ENCODE peak calls at places on chromosomes 1 and 21, in eight cellular contexts. K is GM13977, M is body of pancreas, E is IMR-90, S is endothelial cell of umbilical vein, D is tibial artery, J is heart right ventricle, B is nephron progenitor cell. I is an unnamed sample.

GRCh38 chr1:116943438-116943837 is 33.7 kb downstream of the PTGFRN start:
- DNase-seq in K (peak; percentile 48), M (no peak), E (no peak), S (no peak), D (no peak), J (no peak), B (no peak), I (no peak)

GRCh38 chr1:228280961-228281591 is 73.2 kb downstream of the OBSCN start:
- DNase-seq in K (no peak), M (no peak), E (no peak), S (no peak), D (no peak), J (no peak), B (no peak), I (no peak)

GRCh38 chr1:41819843-41820242 is 98.9 kb downstream of the HIVEP3 start:
- DNase-seq in K (no peak), M (no peak), E (no peak), S (no peak), D (no peak), J (no peak), B (no peak), I (no peak)

GRCh38 chr1:55938376-55938850 is 641.0 kb downstream of the PLPP3 start:
- DNase-seq in K (no peak), M (no peak), E (no peak), S (no peak), D (no peak), J (peak; percentile 29), B (no peak), I (no peak)

GRCh38 chr1:205275133-205275532 is 46.4 kb downstream of the NUAK2 start:
- DNase-seq in K (no peak), M (peak; percentile 95), E (no peak), S (no peak), D (no peak), J (no peak), B (no peak), I (no peak)

GRCh38 chr1:6166221-6166620 is 13.9 kb downstream of the CHD5 start:
- DNase-seq in K (no peak), M (no peak), E (no peak), S (no peak), D (no peak), J (no peak), B (no peak), I (no peak)

GRCh38 chr1:26897351-26897750 is 2.9 kb downstream of the GPATCH3 start:
- DNase-seq in K (no peak), M (no peak), E (no peak), S (no peak), D (no peak), J (no peak), B (no peak), I (no peak)

GRCh38 chr1:169064103-169064502 is 42.4 kb upstream of the ATP1B1 start:
- DNase-seq in K (no peak), M (no peak), E (no peak), S (no peak), D (no peak), J (no peak), B (no peak), I (no peak)

GRCh38 chr1:202844259-202844658 is 33.5 kb downstream of the PCAT6 start:
- DNase-seq in K (no peak), M (no peak), E (no peak), S (no peak), D (no peak), J (no peak), B (no peak), I (no peak)

GRCh38 chr21:45219517-45219916 is 68.2 kb downstream of the POFUT2 start:
- DNase-seq in K (no peak), M (no peak), E (peak; percentile 31), S (no peak), D (no peak), J (no peak), B (no peak), I (no peak)

GRCh38 chr1:218660678-218661053 is 315.5 kb downstream of the TGFB2 start:
- DNase-seq in K (no peak), M (no peak), E (peak; percentile 82), S (peak; percentile 91), D (no peak), J (no peak), B (no peak), I (no peak)

DNA sequence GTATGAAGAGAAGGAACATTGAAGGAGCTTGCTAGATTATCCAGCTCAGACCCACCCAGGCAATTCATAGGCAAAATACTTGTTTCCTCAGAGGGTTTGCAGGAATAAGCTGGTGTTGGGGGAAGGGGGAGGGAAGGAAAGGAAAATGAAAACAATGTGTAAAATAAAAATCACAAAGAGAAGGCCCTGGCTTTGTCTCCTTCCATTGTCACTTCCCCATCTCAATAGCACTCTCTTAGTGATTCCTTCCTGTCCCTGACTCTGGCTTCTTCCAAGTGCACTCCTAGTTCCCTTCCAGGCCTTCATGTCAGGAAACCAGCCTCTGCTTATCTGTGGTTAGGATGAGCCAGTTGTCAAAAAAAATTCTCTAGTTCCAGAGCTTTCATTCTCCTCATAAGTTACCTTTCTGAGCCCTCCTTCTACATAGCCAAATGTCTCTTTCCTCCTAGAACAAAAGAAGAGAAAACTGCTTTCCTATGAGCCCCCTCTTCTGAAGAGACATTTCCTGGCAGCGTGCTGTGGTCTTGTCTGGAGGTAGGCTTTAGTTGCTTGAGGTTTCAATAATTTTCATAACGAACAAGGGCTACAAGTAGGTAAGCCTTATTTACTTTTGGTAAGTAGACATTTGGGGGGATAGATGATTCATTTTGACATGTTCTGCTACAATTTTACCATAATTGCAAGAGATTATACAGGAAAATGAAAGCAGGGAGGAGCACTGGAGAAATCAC is 45.7 kb downstream of the FASLG start:
- DNase-seq in K (no peak), M (no peak), E (no peak), S (no peak), D (no peak), J (no peak), B (no peak), I (no peak)
- TF ChIP-seq CTCF in K (no peak), M (no peak), E (no peak), S (no peak), D (no peak), J (no peak), B (no peak), I (no peak)

DNA sequence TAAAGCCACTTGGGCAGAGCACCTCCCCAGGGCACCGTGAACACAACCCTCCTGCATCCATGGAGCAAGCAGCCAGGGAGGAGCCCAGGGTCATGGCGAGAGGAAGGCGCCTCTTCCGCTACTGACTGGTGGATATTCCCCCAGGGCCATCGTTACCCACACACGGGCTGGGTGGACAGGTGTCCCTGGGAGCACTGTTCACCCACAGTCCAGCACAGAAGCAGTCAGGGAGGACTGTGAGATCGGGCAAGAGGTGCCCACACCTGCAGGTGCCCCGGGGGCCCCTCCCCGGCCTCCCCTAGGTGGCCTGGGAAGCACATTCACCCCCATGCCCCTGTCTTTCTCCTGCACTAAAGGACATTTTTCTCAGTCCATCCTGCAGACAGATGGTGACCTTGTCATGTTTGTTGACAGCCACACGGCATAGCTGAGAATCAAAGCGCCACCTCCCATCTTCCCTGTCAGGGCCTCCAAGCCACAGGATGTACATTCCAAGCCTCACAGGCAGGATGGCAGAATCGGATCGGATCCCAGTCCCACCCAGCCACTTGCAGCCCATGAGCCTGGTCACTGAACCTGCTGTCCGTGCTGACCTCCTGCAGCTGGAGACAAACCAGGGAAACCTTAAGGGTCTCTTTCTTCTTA is 160.2 kb downstream of the PRDM16 start:
- DNase-seq in K (no peak), M (no peak), E (no peak), S (no peak), D (no peak), J (no peak), B (no peak), I (no peak)
- TF ChIP-seq CTCF in K (no peak), M (no peak), E (no peak), S (no peak), D (no peak), J (no peak), B (no peak), I (no peak)

DNA sequence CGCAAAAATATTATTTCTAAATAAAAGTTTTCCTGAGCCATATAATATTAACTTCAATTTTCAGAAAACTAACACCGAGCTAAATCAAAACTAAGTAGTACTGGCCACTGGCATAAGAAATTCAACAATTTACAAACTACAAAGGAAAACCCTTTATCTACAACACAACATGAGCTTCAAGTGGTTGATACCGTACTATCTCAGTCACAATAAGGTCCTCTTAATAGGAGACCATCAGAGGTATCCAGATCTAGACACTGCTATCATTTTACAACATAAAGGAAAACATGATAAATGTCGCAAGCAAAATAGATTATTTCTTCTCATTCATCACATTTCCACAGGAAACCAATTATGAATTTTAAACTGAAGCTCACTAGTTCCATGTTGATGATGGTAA is 39.5 kb downstream of the GATAD2B start:
- DNase-seq in K (no peak), M (no peak), E (no peak), S (no peak), D (no peak), J (no peak), B (no peak), I (no peak)
- TF ChIP-seq CTCF in K (no peak), M (no peak), E (no peak), S (no peak), D (no peak), J (no peak), B (no peak), I (no peak)

GRCh38 chr1:154351363-154352068 is 26.2 kb downstream of the ATP8B2 start:
- DNase-seq in K (no peak), M (peak; percentile 84), E (no peak), S (no peak), D (no peak), J (no peak), B (no peak), I (no peak)

GRCh38 chr1:154353966-154354365 is 28.6 kb downstream of the ATP8B2 start:
- DNase-seq in K (peak; percentile 3), M (no peak), E (no peak), S (no peak), D (no peak), J (no peak), B (no peak), I (no peak)

GRCh38 chr1:154352245-154352580 is 26.9 kb downstream of the ATP8B2 start:
- DNase-seq in K (no peak), M (no peak), E (no peak), S (no peak), D (no peak), J (no peak), B (no peak), I (no peak)

GRCh38 chr1:154353460-154353904 is 28.2 kb downstream of the ATP8B2 start:
- DNase-seq in K (peak; percentile 60), M (peak; percentile 65), E (peak; percentile 54), S (peak; percentile 65), D (no peak), J (no peak), B (no peak), I (no peak)

DNA sequence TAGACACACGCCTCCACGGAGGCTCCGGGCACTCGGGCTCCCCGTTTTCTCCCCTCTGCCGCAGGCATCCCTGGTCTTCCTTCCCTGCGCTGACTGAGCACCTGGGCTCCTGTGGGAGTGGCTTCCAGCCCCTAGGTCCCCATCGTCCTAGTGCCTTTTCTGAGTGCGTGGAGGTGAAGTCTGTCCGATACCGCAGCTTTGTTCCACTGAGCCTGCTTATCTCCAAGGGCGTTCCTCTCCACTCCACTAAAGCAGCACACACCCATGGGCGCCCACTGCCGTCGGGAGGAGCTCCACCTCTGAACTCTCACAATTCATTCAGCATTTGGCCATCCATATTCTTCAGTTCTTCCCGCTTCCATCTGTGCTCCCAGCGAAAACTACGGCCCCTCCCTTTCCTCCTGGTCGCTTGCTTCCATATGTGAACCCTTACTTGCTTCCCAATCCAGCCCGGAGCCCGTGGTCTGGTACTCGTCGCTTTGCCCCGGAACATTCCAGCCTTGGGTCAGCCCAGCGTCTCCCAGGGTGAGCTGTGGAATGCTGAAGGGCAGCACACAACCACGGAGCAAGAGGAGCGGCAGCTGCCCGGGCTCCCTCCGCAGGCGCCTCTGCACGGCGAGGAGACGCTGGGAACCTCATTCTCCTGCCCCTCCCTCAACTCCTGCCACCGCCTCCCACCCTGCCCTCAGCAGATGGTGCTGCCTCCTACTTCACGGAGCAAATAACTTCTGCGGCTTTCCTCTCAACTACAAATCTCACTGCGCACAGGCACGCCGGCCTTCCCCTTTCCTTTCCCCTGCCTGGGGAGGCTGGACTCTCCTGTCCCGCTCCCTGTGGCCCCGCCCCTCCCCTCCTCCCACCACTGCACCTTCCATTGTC is 27.5 kb downstream of the ATP8B2 start:
- DNase-seq in K (peak; percentile 53), M (peak; percentile 68), E (peak; percentile 31), S (peak; percentile 56), D (peak; percentile 77), J (peak; percentile 54), B (peak; percentile 66), I (no peak)
- TF ChIP-seq CTCF in K (peak; percentile 37), M (no peak), E (no peak), S (no peak), D (no peak), J (no peak), B (no peak), I (no peak)

I was measured in natural killer cell.